ENCODE peak calls at places on chromosome 1, in ten cellular contexts. S is colonic mucosa; Z is body of pancreas; F is A549; C is tibial artery; R is brain microvascular endothelial cell; T is neural progenitor cell; B is fibroblast of lung; K is Panc1; G is CD8-positive, alpha-beta T cell. W is an unnamed sample.

GRCh38 chr1:171484760-171485374 is 463 bp upstream of the PRRC2C start:
- DNase-seq in B (no peak), R (no peak), G (no peak), F (no peak), S (no peak), C (no peak), T (no peak), K (no peak), Z (no peak), W (no peak)

GRCh38 chr1:220928725-220929297 is 49.6 kb downstream of the HLX start:
- DNase-seq in T (no peak), F (no peak), G (no peak), K (no peak), S (no peak), R (no peak), C (no peak), Z (no peak), B (no peak), W (no peak)

GRCh38 chr1:153353226-153353947 is 4.3 kb upstream of the S100A9 start:
- DNase-seq in G (no peak), T (peak), F (peak), S (peak), B (peak), R (no peak), K (no peak), Z (no peak), C (no peak), W (peak)

GRCh38 chr1:225539069-225539468 is 111.2 kb upstream of the LBR start:
- DNase-seq in F (no peak), K (no peak), R (no peak), Z (no peak), T (no peak), G (no peak), B (peak), S (no peak), C (no peak), W (no peak)

GRCh38 chr1:59994302-59995198 is 68.0 kb upstream of the CYP2J2 start:
- DNase-seq in S (no peak), K (no peak), G (no peak), C (peak), Z (no peak), F (no peak), R (peak), B (peak), T (no peak), W (no peak)

GRCh38 chr1:198549863-198550262 is 9.4 kb upstream of the ATP6V1G3 start:
- DNase-seq in K (no peak), S (no peak), R (no peak), F (no peak), T (no peak), G (no peak), B (no peak), Z (no peak), C (no peak), W (no peak)

GRCh38 chr1:20733361-20733975 is 965 bp upstream of the SH2D5 start:
- DNase-seq in S (no peak), G (no peak), B (no peak), R (no peak), K (no peak), Z (no peak), C (no peak), F (no peak), T (no peak), W (no peak)

GRCh38 chr1:12177999-12178441 is 11.2 kb downstream of the TNFRSF1B start:
- DNase-seq in T (no peak), B (peak), Z (peak), C (peak), F (no peak), S (peak), R (peak), G (peak), K (no peak), W (no peak)

GRCh38 chr1:95126846-95127245 is 9.7 kb downstream of the TLCD4 start:
- DNase-seq in K (no peak), G (no peak), F (no peak), S (peak), C (no peak), Z (no peak), R (no peak), B (no peak), T (no peak), W (no peak)

GRCh38 chr1:180631197-180631765 is 541 bp upstream of the XPR1 start:
- DNase-seq in R (no peak), Z (no peak), G (no peak), K (no peak), B (no peak), T (no peak), S (no peak), C (no peak), F (no peak), W (no peak)

GRCh38 chr1:204588826-204589225 is 72.6 kb downstream of the MDM4 start:
- DNase-seq in G (no peak), B (no peak), T (no peak), R (no peak), K (no peak), S (no peak), F (no peak), Z (no peak), C (no peak), W (no peak)

GRCh38 chr1:66563094-66563800 is 29.3 kb downstream of the SGIP1 start:
- DNase-seq in G (no peak), B (peak), K (peak), C (peak), R (peak), T (no peak), Z (no peak), F (peak), S (no peak), W (no peak)

GRCh38 chr1:208604295-208604694 is 360.1 kb upstream of the PLXNA2 start:
- DNase-seq in Z (no peak), T (no peak), R (peak), B (peak), K (peak), F (no peak), S (no peak), C (no peak), G (no peak), W (no peak)

GRCh38 chr1:51422367-51423097 is 92.2 kb upstream of the TTC39A start:
- DNase-seq in B (no peak), T (no peak), K (no peak), Z (no peak), R (no peak), S (no peak), C (no peak), F (no peak), G (no peak), W (no peak)

GRCh38 chr1:222124602-222125001 is 382.7 kb upstream of the DUSP10 start:
- DNase-seq in R (no peak), Z (no peak), G (no peak), F (no peak), K (no peak), C (no peak), S (no peak), T (peak), B (no peak), W (no peak)
- TF ChIP-seq CTCF in R (peak), Z (peak), G (no peak), F (no peak), K (peak), C (no peak), S (no peak), T (peak), B (peak), W (no peak)

GRCh38 chr1:184953600-184954219 is 20.6 kb downstream of the NIBAN1 start:
- DNase-seq in Z (no peak), C (no peak), B (peak), G (no peak), F (no peak), K (no peak), T (no peak), S (no peak), R (peak), W (no peak)

GRCh38 chr1:184950209-184950608 is 24.1 kb downstream of the NIBAN1 start:
- DNase-seq in B (no peak), T (no peak), F (no peak), G (no peak), S (no peak), Z (no peak), R (no peak), K (no peak), C (no peak), W (no peak)

GRCh38 chr1:184959626-184960025 is 14.7 kb downstream of the NIBAN1 start:
- DNase-seq in Z (no peak), T (no peak), C (no peak), K (no peak), G (no peak), R (no peak), F (no peak), S (no peak), B (no peak), W (no peak)

GRCh38 chr1:184958554-184959353 is 15.6 kb downstream of the NIBAN1 start:
- DNase-seq in S (no peak), F (no peak), K (no peak), G (no peak), B (no peak), C (no peak), Z (peak), R (no peak), T (no peak), W (no peak)

DNA sequence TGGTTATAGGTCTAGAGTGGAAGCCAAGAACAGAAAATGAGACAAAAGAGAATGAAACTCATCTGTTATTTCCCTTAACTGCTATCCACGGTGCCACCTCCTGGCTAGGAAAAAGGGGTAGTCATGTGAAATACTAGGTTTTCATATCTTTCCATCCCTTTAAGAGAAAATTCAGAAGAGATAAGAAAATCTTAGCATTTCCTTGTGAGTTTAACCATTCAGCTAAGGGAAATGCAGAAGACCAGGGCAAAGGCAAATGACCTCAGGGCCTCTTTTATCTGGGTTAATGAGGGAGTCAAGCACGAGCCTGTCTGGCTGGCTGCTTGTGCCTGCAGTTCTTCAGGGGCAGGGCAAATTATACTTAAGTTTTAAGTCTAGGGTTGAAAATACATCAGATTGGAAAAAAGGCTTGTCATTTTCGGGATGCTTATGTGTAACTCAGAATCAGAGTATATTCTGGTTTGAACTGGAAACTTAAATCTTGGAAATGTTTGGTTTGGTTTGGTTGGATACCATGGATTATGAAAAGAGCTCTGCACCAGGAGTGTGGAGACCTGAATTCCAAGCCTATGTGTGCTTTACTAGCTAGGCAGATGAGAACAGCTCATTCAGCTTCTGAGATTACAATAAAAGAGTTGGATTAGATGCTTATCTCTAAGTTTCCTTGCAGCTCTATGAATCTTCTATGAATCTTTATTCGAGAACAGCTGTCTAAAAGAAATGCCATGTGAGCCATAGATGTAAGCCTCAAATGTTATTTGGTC is 19.9 kb downstream of the NIBAN1 start:
- DNase-seq in B (peak), T (no peak), F (no peak), R (no peak), C (no peak), Z (peak), S (no peak), G (no peak), K (no peak), W (no peak)
- H3K27ac ChIP-seq in B (no peak), T (no peak), F (no peak), R (peak), C (peak), Z (no peak), S (no peak), G (no peak), K (no peak), W (peak)

GRCh38 chr1:116763787-116764465 is 9.7 kb downstream of the CD2 start:
- DNase-seq in T (peak), F (peak), G (no peak), K (no peak), R (no peak), Z (peak), B (no peak), C (no peak), S (peak), W (no peak)
- TF ChIP-seq CTCF in T (peak), F (no peak), G (peak), K (peak), R (peak), Z (peak), B (peak), C (no peak), S (peak), W (no peak)

GRCh38 chr1:37605806-37606474 is 10.2 kb upstream of the GNL2 start:
- DNase-seq in B (peak), F (no peak), Z (no peak), T (no peak), K (no peak), G (no peak), R (peak), S (no peak), C (no peak), W (no peak)
- H3K27ac ChIP-seq in B (no peak), F (no peak), Z (no peak), T (no peak), K (no peak), G (no peak), R (no peak), S (no peak), C (peak), W (peak)

DNA sequence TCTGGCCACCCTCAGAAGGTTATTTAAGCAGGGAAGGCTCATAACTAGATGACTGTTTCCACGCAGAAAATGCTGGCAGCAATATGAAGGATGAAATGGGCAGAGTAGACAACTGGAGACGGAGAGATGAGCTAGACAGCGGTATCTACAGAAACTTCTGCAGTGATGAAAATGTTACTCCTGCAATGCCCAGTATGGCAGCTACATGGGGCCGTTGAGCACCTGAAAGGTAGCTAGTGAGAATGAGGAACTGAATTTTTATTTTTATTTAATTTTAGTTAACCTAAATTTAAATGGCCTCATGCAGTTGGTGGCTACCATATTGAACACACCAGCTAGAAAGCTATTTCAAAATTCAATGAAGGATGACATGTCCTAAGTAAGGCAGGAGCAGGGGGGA is 27.3 kb downstream of the SIPA1L2 start:
- DNase-seq in C (no peak), Z (no peak), F (no peak), G (no peak), K (no peak), T (no peak), R (no peak), B (no peak), S (no peak), W (no peak)
- TF ChIP-seq CTCF in C (no peak), Z (no peak), F (no peak), G (no peak), K (no peak), T (peak), R (peak), B (no peak), S (no peak), W (no peak)

GRCh38 chr1:31803610-31804009 is 12.2 kb downstream of the SPOCD1 start:
- DNase-seq in Z (no peak), C (no peak), B (no peak), T (no peak), R (no peak), S (no peak), F (no peak), K (no peak), G (no peak), W (no peak)
- H3K27ac ChIP-seq in Z (no peak), C (no peak), B (no peak), T (no peak), R (no peak), S (no peak), F (no peak), K (no peak), G (no peak), W (no peak)

GRCh38 chr1:212852105-212852688 is 4.7 kb upstream of the SPATA45 start:
- DNase-seq in G (no peak), T (no peak), S (no peak), B (no peak), F (no peak), R (no peak), Z (no peak), K (no peak), C (no peak), W (no peak)
- TF ChIP-seq CTCF in G (no peak), T (no peak), S (no peak), B (no peak), F (no peak), R (no peak), Z (no peak), K (no peak), C (no peak), W (no peak)

GRCh38 chr1:72023063-72023647 is 259.2 kb downstream of the NEGR1 start:
- DNase-seq in G (no peak), S (no peak), C (no peak), F (no peak), B (no peak), Z (no peak), T (no peak), R (no peak), K (no peak), W (no peak)
- H3K27ac ChIP-seq in G (no peak), S (no peak), C (no peak), F (no peak), B (no peak), Z (no peak), T (no peak), R (no peak), K (no peak), W (no peak)

DNA sequence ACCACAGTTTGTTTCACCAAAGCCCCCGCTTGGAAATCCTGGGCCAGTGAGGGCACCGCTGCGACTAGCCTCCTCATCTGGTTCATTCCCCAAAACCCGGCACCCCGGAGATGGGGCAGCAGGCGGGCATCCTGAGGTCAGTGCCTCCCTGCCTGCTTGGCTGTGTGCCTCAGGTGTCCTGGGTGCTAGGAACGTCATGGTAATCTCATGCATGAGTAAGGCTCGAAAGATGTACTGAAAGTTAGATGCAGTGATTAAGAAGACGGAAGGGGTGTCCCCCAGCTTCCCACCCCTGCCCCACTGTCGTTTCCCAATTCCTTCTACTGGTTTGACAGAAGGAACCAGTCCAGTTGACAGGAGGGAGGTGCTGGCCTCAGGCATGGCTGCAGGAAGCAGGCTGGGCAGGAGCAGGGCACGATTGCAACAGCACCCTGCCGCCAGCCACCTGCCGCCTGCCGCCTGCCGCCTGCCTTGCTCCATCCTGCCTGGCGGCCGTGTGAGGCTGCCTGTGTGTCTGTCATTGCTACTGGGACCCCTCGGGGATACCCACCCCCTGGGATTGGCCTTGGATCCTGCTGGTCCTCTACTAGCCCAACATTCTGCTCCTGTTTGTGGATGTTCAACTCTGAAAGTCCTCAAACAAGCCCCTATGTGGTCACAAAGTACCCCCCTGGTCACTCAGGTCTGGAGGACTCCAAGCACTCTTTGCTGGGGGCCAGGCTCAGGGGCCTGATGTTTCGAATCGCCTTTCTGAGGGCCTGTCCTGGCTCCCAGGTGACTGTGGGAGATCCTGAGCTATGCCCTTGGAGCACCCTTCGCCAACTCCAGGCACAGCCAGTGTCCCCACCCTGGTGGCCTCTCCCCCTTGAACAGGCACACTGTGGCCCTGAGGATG is 73.0 kb upstream of the IFFO2 start:
- DNase-seq in B (no peak), S (peak), Z (no peak), K (no peak), F (no peak), R (no peak), G (no peak), C (no peak), T (no peak), W (no peak)
- TF ChIP-seq CTCF in B (no peak), S (no peak), Z (no peak), K (no peak), F (no peak), R (no peak), G (no peak), C (no peak), T (no peak), W (no peak)

DNA sequence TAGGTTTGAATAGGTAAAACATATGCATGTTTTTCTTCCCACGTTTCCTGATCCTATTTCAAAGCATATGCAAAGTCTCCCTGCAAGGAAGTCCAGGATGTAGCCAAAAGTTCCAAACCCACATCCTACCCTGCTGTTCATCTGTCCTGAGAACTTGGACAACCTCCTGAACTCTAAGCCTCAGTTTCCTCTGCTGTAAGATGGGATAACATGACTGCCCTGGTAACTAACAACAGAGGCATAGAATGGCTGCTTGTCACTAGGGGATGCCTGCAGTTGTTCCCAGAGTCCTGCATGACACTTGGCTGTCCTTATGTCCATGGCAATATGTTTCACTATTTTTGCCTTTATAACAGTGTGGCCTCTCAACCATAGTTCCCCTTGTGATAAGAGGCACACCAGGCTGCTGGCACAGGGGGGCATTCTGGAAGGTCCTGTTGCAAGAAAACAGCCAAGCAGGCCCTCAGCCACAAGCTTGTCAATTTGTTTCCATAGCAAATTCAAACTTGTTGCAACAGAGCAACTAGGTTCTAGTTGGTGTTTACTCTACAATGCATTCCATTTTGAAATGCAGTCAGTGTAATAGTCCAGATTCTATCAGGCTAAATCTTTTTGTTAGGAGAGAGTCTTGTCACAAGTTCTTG is 1.5 kb upstream of the HDGF start:
- DNase-seq in T (no peak), Z (no peak), G (no peak), R (no peak), B (no peak), S (no peak), C (no peak), K (no peak), F (peak), W (no peak)
- H3K27ac ChIP-seq in T (no peak), Z (no peak), G (peak), R (no peak), B (peak), S (no peak), C (peak), K (peak), F (peak), W (no peak)

W was measured in coronary artery.